ENCODE peak calls at places on chromosomes 5 and 9, in five cellular contexts. Z is left cardiac atrium; M is foreskin keratinocyte; O is activated CD8-positive, alpha-beta T cell treated with anti-CD3 and anti-CD28 coated beads, Interleukin-2, amount 10 ng/mL, durations not matched to agents 7 days and 5 days; H is HCT116. J is an unnamed sample.

GRCh38 chr5:88683506-88684135 is 199.4 kb downstream of the MEF2C start:
- ATAC-seq in M (peak; percentile 43), O (peak; percentile 29), Z (no peak), H (peak; percentile 66), J (no peak)

GRCh38 chr5:58322453-58322852 is 137.4 kb downstream of the PLK2 start:
- ATAC-seq in O (no peak), M (no peak), Z (peak; percentile 47), H (no peak), J (no peak)

GRCh38 chr9:95366731-95367325 is 49.3 kb upstream of the FANCC start:
- ATAC-seq in H (no peak), M (no peak), Z (no peak), O (no peak), J (no peak)

GRCh38 chr9:93287189-93287552 is 103.2 kb downstream of the WNK2 start:
- ATAC-seq in H (no peak), O (no peak), M (no peak), Z (no peak), J (no peak)

GRCh38 chr9:72292874-72293607 is 72.0 kb downstream of the ZFAND5 start:
- ATAC-seq in M (no peak), Z (peak; percentile 36), O (no peak), H (no peak), J (no peak)

GRCh38 chr5:131156385-131156784 is 8.7 kb downstream of the HINT1 start:
- ATAC-seq in O (no peak), H (no peak), M (no peak), Z (no peak), J (no peak)

GRCh38 chr9:109182940-109183798 is 16.1 kb upstream of the FRRS1L start:
- ATAC-seq in M (peak; percentile 59), O (no peak), Z (peak; percentile 40), H (peak; percentile 93), J (peak; percentile 53)

GRCh38 chr5:177122566-177122965 is 11.0 kb upstream of the NSD1 start:
- ATAC-seq in M (no peak), Z (no peak), O (no peak), H (no peak), J (no peak)

GRCh38 chr9:35691325-35691631 is 1.6 kb upstream of the TPM2 start:
- ATAC-seq in O (peak; percentile 38), Z (peak; percentile 3), M (no peak), H (peak; percentile 12), J (peak; percentile 25)

GRCh38 chr9:72589684-72590555 is 68.5 kb downstream of the TMC1 start:
- ATAC-seq in O (no peak), H (no peak), Z (no peak), M (no peak), J (peak; percentile 20)

GRCh38 chr5:168481330-168481788 is 4.9 kb upstream of the RARS1 start:
- ATAC-seq in O (no peak), H (no peak), Z (no peak), M (no peak), J (no peak)

GRCh38 chr5:156584856-156585255 is 257.9 kb downstream of the SGCD start:
- ATAC-seq in H (no peak), Z (peak; percentile 41), M (no peak), O (no peak), J (no peak)

GRCh38 chr9:2837915-2838314 is 6.0 kb downstream of the PUM3 start:
- ATAC-seq in Z (peak; percentile 57), O (no peak), M (peak; percentile 37), H (no peak), J (no peak)

GRCh38 chr9:130869250-130869649 is 27.4 kb downstream of the QRFP start:
- ATAC-seq in M (no peak), O (no peak), H (no peak), Z (peak; percentile 28), J (no peak)

GRCh38 chr9:128002959-128003358 is 22.2 kb upstream of the EEIG1 start:
- ATAC-seq in M (no peak), O (no peak), H (no peak), Z (peak; percentile 90), J (no peak)

GRCh38 chr9:72828281-72828731 is 124.5 kb downstream of the ALDH1A1 start:
- ATAC-seq in O (no peak), Z (no peak), H (peak; percentile 34), M (peak; percentile 97), J (no peak)

GRCh38 chr5:161333194-161333880 is 213.2 kb downstream of the GABRB2 start:
- ATAC-seq in O (no peak), M (no peak), Z (no peak), H (no peak), J (no peak)

GRCh38 chr5:133612021-133612860 is at the start of gene FSTL4:
- ATAC-seq in H (no peak), Z (peak; percentile 59), O (peak; percentile 70), M (peak; percentile 67), J (peak; percentile 65)

GRCh38 chr5:37249820-37250175 is 622 bp upstream of the CPLANE1 start:
- ATAC-seq in H (no peak), Z (peak; percentile 1), M (peak; percentile 1), O (no peak), J (no peak)

GRCh38 chr5:126464959-126465358 is 41.8 kb downstream of the GRAMD2B start:
- ATAC-seq in O (no peak), M (no peak), Z (no peak), H (no peak), J (no peak)

GRCh38 chr9:115615821-115616665 is 498.1 kb upstream of the TNC start:
- ATAC-seq in O (no peak), M (peak; percentile 99), H (no peak), Z (peak; percentile 90), J (no peak)

GRCh38 chr9:33320230-33320567 is 29.9 kb downstream of the NFX1 start:
- ATAC-seq in M (peak; percentile 67), H (no peak), O (no peak), Z (peak; percentile 66), J (no peak)

GRCh38 chr5:23139338-23140171 is 286.4 kb upstream of the CDH12 start:
- ATAC-seq in O (no peak), M (peak; percentile 74), Z (no peak), H (no peak), J (no peak)

GRCh38 chr5:171891150-171891549 is 105.5 kb downstream of the SMIM23 start:
- ATAC-seq in H (no peak), M (no peak), Z (peak; percentile 9), O (no peak), J (no peak)

GRCh38 chr5:6408627-6409446 is 30.5 kb upstream of the MED10 start:
- ATAC-seq in O (no peak), M (no peak), H (no peak), Z (no peak), J (no peak)

GRCh38 chr5:143207563-143208364 is 195.7 kb downstream of the NR3C1 start:
- ATAC-seq in M (no peak), O (no peak), H (no peak), Z (peak; percentile 54), J (no peak)

GRCh38 chr9:136712690-136713554 is 550 bp downstream of the DIPK1B start:
- ATAC-seq in H (no peak), Z (no peak), O (no peak), M (no peak), J (no peak)

GRCh38 chr5:74400067-74400466 is 240.5 kb downstream of the ENC1 start:
- ATAC-seq in O (no peak), Z (no peak), H (no peak), M (no peak), J (no peak)

GRCh38 chr5:32057157-32058096 is 116.7 kb downstream of the GOLPH3 start:
- ATAC-seq in O (no peak), M (no peak), H (peak; percentile 53), Z (no peak), J (no peak)

GRCh38 chr5:163535290-163535689 is 29.9 kb downstream of the MAT2B start:
- ATAC-seq in H (no peak), Z (peak; percentile 48), O (no peak), M (no peak), J (no peak)

GRCh38 chr5:90133941-90134340 is 275.6 kb downstream of the CETN3 start:
- ATAC-seq in Z (peak; percentile 60), O (no peak), M (no peak), H (no peak), J (no peak)

GRCh38 chr5:129114539-129115193 is 20.1 kb downstream of the ISOC1 start:
- ATAC-seq in H (no peak), O (no peak), M (no peak), Z (no peak), J (no peak)

GRCh38 chr9:23220957-23221356 is 605.1 kb downstream of the ELAVL2 start:
- ATAC-seq in O (no peak), Z (no peak), M (no peak), H (no peak), J (no peak)

GRCh38 chr9:127083133-127083532 is 39.3 kb downstream of the ANGPTL2 start:
- ATAC-seq in O (no peak), M (no peak), H (no peak), Z (no peak), J (no peak)

GRCh38 chr5:150623878-150624216 is 16.6 kb upstream of the SYNPO start:
- ATAC-seq in M (no peak), Z (no peak), H (no peak), O (no peak), J (no peak)

GRCh38 chr5:60538955-60539866 is 160.8 kb downstream of the DEPDC1B start:
- ATAC-seq in M (no peak), H (no peak), O (peak; percentile 36), Z (peak; percentile 54), J (peak; percentile 41)

GRCh38 chr9:123488683-123489321 is 132.8 kb downstream of the CRB2 start:
- ATAC-seq in M (no peak), Z (no peak), O (no peak), H (no peak), J (no peak)

J was measured in stimulated activated memory B cell treated with anti-CD40 and anti-IgM and Interleukin-4, amounts not matched to agents 10 μg/mL and 1 μg/mL and 100 μg/mL, for 72 hours.